ENCODE peak calls at places on chromosome 1, in seven cellular contexts. U is activated CD4-positive, alpha-beta T cell treated with anti-CD3 and anti-CD28 coated beads, Interleukin-2, amount 50 U/mL, for 4 hours; W is kidney glomerular epithelial cell; D is HCT116; T is right cardiac atrium; K is AG08395; Q is aorta. I is an unnamed sample.

GRCh38 chr1:62066713-62067112 is 127.9 kb upstream of the L1TD1 start:
- DNase-seq in U (no peak), W (no peak), D (no peak), T (no peak), K (no peak), Q (no peak), I (no peak)

GRCh38 chr1:35369922-35370671 is 101.6 kb downstream of the ZMYM4 start:
- DNase-seq in U (no peak), W (no peak), D (no peak), T (peak), K (peak), Q (peak), I (no peak)

GRCh38 chr1:239739919-239740318 is 351.8 kb upstream of the FMN2 start:
- DNase-seq in U (no peak), W (no peak), D (no peak), T (no peak), K (no peak), Q (no peak), I (no peak)

GRCh38 chr1:39089811-39090519 is 63.8 kb downstream of the NDUFS5 start:
- DNase-seq in U (no peak), W (no peak), D (no peak), T (no peak), K (peak), Q (no peak), I (no peak)

GRCh38 chr1:166975361-166976129 is at the start of gene ILDR2:
- DNase-seq in U (peak), W (peak), D (peak), T (peak), K (peak), Q (peak), I (peak)

GRCh38 chr1:231827337-231828105 is 200.9 kb downstream of the DISC1 start:
- DNase-seq in U (no peak), W (peak), D (no peak), T (no peak), K (peak), Q (no peak), I (no peak)

GRCh38 chr1:7207875-7208646 is 422.8 kb downstream of the CAMTA1 start:
- DNase-seq in U (no peak), W (peak), D (peak), T (no peak), K (peak), Q (no peak), I (no peak)

GRCh38 chr1:150613061-150613920 is 16.1 kb downstream of the ENSA start:
- DNase-seq in U (peak), W (peak), D (peak), T (no peak), K (peak), Q (no peak), I (peak)

GRCh38 chr1:66443793-66444192 is 90.2 kb upstream of the SGIP1 start:
- DNase-seq in U (no peak), W (no peak), D (no peak), T (no peak), K (no peak), Q (no peak), I (no peak)

GRCh38 chr1:150021191-150021688 is 10.7 kb upstream of the OTUD7B start:
- DNase-seq in U (no peak), W (peak), D (no peak), T (no peak), K (no peak), Q (no peak), I (no peak)

GRCh38 chr1:204190212-204191211 is 5.8 kb downstream of the KISS1 start:
- DNase-seq in U (no peak), W (no peak), D (no peak), T (peak), K (peak), Q (no peak), I (no peak)

GRCh38 chr1:16498573-16499359 is 15.3 kb downstream of the RNU1-1 start:
- DNase-seq in U (peak), W (peak), D (peak), T (peak), K (peak), Q (peak), I (peak)

GRCh38 chr1:180169641-180170155 is 15.0 kb downstream of the QSOX1 start:
- DNase-seq in U (no peak), W (no peak), D (no peak), T (no peak), K (no peak), Q (no peak), I (no peak)